ENCODE peak calls at places on chromosomes 7 and 10, in ten cellular contexts. One of them, this sample, is unnamed.

GRCh38 chr10:119595715-119596515 is 849 bp downstream of the TIAL1 start:
- DNase-seq in breast epithelium: no peak
- DNase-seq in stimulated activated CD4-positive, alpha-beta T cell treated with anti-CD3 and anti-CD28 coated beads, Interleukin-12 subunit alpha, Interleukin-12 subunit beta, amount 100 ng/mL, for 48 hours: peak; percentile 60
- DNase-seq in amniotic stem cell: no peak
- DNase-seq in activated T-helper 9 cell treated with anti-CD3 and anti-CD28 coated beads, Interleukin-2, amount 50 U/mL, for 16 hours: peak; percentile 55
- DNase-seq in mucosa of gallbladder: peak; percentile 17
- DNase-seq in RKO: peak; percentile 69
- DNase-seq in posterior cingulate gyrus: peak; percentile 31
- DNase-seq in fibroblast of the aortic adventitia: peak; percentile 38
- DNase-seq in transverse colon: peak; percentile 47
- DNase-seq in this sample: peak; percentile 23

GRCh38 chr7:23864984-23865383 is 155.0 kb downstream of the STK31 start:
- DNase-seq in breast epithelium: no peak
- DNase-seq in stimulated activated CD4-positive, alpha-beta T cell treated with anti-CD3 and anti-CD28 coated beads, Interleukin-12 subunit alpha, Interleukin-12 subunit beta, amount 100 ng/mL, for 48 hours: no peak
- DNase-seq in amniotic stem cell: no peak
- DNase-seq in activated T-helper 9 cell treated with anti-CD3 and anti-CD28 coated beads, Interleukin-2, amount 50 U/mL, for 16 hours: no peak
- DNase-seq in mucosa of gallbladder: no peak
- DNase-seq in RKO: peak; percentile 79
- DNase-seq in posterior cingulate gyrus: no peak
- DNase-seq in fibroblast of the aortic adventitia: peak; percentile 82
- DNase-seq in transverse colon: no peak
- DNase-seq in this sample: no peak

GRCh38 chr10:24360286-24361127 is 151.6 kb downstream of the KIAA1217 start:
- DNase-seq in breast epithelium: peak; percentile 67
- DNase-seq in stimulated activated CD4-positive, alpha-beta T cell treated with anti-CD3 and anti-CD28 coated beads, Interleukin-12 subunit alpha, Interleukin-12 subunit beta, amount 100 ng/mL, for 48 hours: peak; percentile 7
- DNase-seq in amniotic stem cell: peak; percentile 37
- DNase-seq in activated T-helper 9 cell treated with anti-CD3 and anti-CD28 coated beads, Interleukin-2, amount 50 U/mL, for 16 hours: no peak
- DNase-seq in mucosa of gallbladder: peak; percentile 75
- DNase-seq in RKO: peak; percentile 68
- DNase-seq in posterior cingulate gyrus: peak; percentile 72
- DNase-seq in fibroblast of the aortic adventitia: peak; percentile 83
- DNase-seq in transverse colon: peak; percentile 73
- DNase-seq in this sample: peak; percentile 79

GRCh38 chr7:130896898-130897514 is 163.0 kb upstream of the KLF14 start:
- DNase-seq in breast epithelium: peak; percentile 66
- DNase-seq in stimulated activated CD4-positive, alpha-beta T cell treated with anti-CD3 and anti-CD28 coated beads, Interleukin-12 subunit alpha, Interleukin-12 subunit beta, amount 100 ng/mL, for 48 hours: peak; percentile 65
- DNase-seq in amniotic stem cell: peak; percentile 32
- DNase-seq in activated T-helper 9 cell treated with anti-CD3 and anti-CD28 coated beads, Interleukin-2, amount 50 U/mL, for 16 hours: peak; percentile 62
- DNase-seq in mucosa of gallbladder: peak; percentile 75
- DNase-seq in RKO: peak; percentile 93
- DNase-seq in posterior cingulate gyrus: peak; percentile 82
- DNase-seq in fibroblast of the aortic adventitia: peak; percentile 86
- DNase-seq in transverse colon: peak; percentile 80
- DNase-seq in this sample: peak; percentile 60

GRCh38 chr7:27616186-27616491 is 46.5 kb downstream of the HIBADH start:
- DNase-seq in breast epithelium: no peak
- DNase-seq in stimulated activated CD4-positive, alpha-beta T cell treated with anti-CD3 and anti-CD28 coated beads, Interleukin-12 subunit alpha, Interleukin-12 subunit beta, amount 100 ng/mL, for 48 hours: no peak
- DNase-seq in amniotic stem cell: no peak
- DNase-seq in activated T-helper 9 cell treated with anti-CD3 and anti-CD28 coated beads, Interleukin-2, amount 50 U/mL, for 16 hours: no peak
- DNase-seq in mucosa of gallbladder: no peak
- DNase-seq in RKO: no peak
- DNase-seq in posterior cingulate gyrus: no peak
- DNase-seq in fibroblast of the aortic adventitia: no peak
- DNase-seq in transverse colon: no peak
- DNase-seq in this sample: peak; percentile 19

GRCh38 chr10:49254556-49255318 is 44.2 kb upstream of the C10orf71 start:
- DNase-seq in breast epithelium: no peak
- DNase-seq in stimulated activated CD4-positive, alpha-beta T cell treated with anti-CD3 and anti-CD28 coated beads, Interleukin-12 subunit alpha, Interleukin-12 subunit beta, amount 100 ng/mL, for 48 hours: no peak
- DNase-seq in amniotic stem cell: no peak
- DNase-seq in activated T-helper 9 cell treated with anti-CD3 and anti-CD28 coated beads, Interleukin-2, amount 50 U/mL, for 16 hours: no peak
- DNase-seq in mucosa of gallbladder: no peak
- DNase-seq in RKO: no peak
- DNase-seq in posterior cingulate gyrus: no peak
- DNase-seq in fibroblast of the aortic adventitia: no peak
- DNase-seq in transverse colon: no peak
- DNase-seq in this sample: no peak

GRCh38 chr7:5382281-5383041 is 41.2 kb downstream of the TNRC18 start:
- DNase-seq in breast epithelium: no peak
- DNase-seq in stimulated activated CD4-positive, alpha-beta T cell treated with anti-CD3 and anti-CD28 coated beads, Interleukin-12 subunit alpha, Interleukin-12 subunit beta, amount 100 ng/mL, for 48 hours: no peak
- DNase-seq in amniotic stem cell: no peak
- DNase-seq in activated T-helper 9 cell treated with anti-CD3 and anti-CD28 coated beads, Interleukin-2, amount 50 U/mL, for 16 hours: no peak
- DNase-seq in mucosa of gallbladder: no peak
- DNase-seq in RKO: no peak
- DNase-seq in posterior cingulate gyrus: peak; percentile 43
- DNase-seq in fibroblast of the aortic adventitia: no peak
- DNase-seq in transverse colon: no peak
- DNase-seq in this sample: no peak

GRCh38 chr7:76155938-76156337 is 45.8 kb upstream of the SRRM3 start:
- DNase-seq in breast epithelium: no peak
- DNase-seq in stimulated activated CD4-positive, alpha-beta T cell treated with anti-CD3 and anti-CD28 coated beads, Interleukin-12 subunit alpha, Interleukin-12 subunit beta, amount 100 ng/mL, for 48 hours: no peak
- DNase-seq in amniotic stem cell: no peak
- DNase-seq in activated T-helper 9 cell treated with anti-CD3 and anti-CD28 coated beads, Interleukin-2, amount 50 U/mL, for 16 hours: no peak
- DNase-seq in mucosa of gallbladder: peak; percentile 51
- DNase-seq in RKO: no peak
- DNase-seq in posterior cingulate gyrus: no peak
- DNase-seq in fibroblast of the aortic adventitia: peak; percentile 64
- DNase-seq in transverse colon: peak; percentile 43
- DNase-seq in this sample: no peak